ENCODE peak calls at places on chromosomes 4 and X, in four cellular contexts. P is osteoblast, Z is lung, X is hepatocyte. M is an unnamed sample.

GRCh38 chr4:170675568-170676262 is 586.0 kb upstream of the AADAT start:
- DNase-seq in P (no peak), Z (no peak), X (no peak), M (no peak)

GRCh38 chr4:74158561-74159396 is 861 bp downstream of the MTHFD2L start:
- DNase-seq in P (peak; percentile 78), Z (no peak), X (no peak), M (peak; percentile 6)

GRCh38 chrX:38641197-38641596 is 79.9 kb downstream of the TSPAN7 start:
- DNase-seq in P (no peak), Z (no peak), X (no peak), M (no peak)

GRCh38 chrX:39642071-39642470 is 455.7 kb downstream of the BCOR start:
- DNase-seq in P (no peak), Z (no peak), X (peak; percentile 19), M (no peak)

GRCh38 chrX:261858-262390 is 19.3 kb upstream of the PLCXD1 start:
- DNase-seq in P (peak; percentile 82), Z (no peak), X (no peak), M (no peak)

GRCh38 chr4:94454405-94454804 is 2.7 kb downstream of the PDLIM5 start:
- DNase-seq in P (peak; percentile 60), Z (no peak), X (no peak), M (no peak)

GRCh38 chr4:187569871-187570270 is 425.7 kb upstream of the ZFP42 start:
- DNase-seq in P (no peak), Z (no peak), X (no peak), M (no peak)

GRCh38 chr4:154491341-154491679 is 289 bp downstream of the DCHS2 start:
- DNase-seq in P (peak; percentile 90), Z (no peak), X (no peak), M (no peak)

GRCh38 chrX:55640854-55641253 is 17.7 kb downstream of the FOXR2 start:
- DNase-seq in P (no peak), Z (no peak), X (no peak), M (no peak)

GRCh38 chr4:109928327-109929045 is 15.8 kb downstream of the EGF start:
- DNase-seq in P (no peak), Z (no peak), X (no peak), M (no peak)

DNA sequence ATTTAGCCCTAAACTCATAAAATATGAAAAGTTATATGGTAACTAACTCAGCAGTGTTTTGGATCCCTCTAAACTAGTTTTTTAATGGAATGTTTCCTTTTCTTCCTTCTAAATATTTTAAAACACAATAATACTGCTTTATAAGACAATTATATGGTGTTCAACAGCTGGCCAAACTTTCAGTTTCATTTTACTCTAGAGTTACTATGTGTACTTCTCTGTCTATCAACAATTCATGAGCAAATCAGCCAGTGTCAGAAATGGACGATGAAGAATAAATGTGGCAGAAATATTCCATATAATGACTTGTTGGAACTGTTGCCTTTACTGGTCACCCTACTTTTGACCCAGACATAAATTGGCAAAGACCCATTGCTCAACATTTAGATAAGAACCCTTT is 64.8 kb upstream of the CXXC4 start:
- DNase-seq in P (no peak), Z (no peak), X (no peak), M (no peak)
- H3K4me3 ChIP-seq in P (no peak overlapping the region), Z (no peak overlapping the region), X (no peak overlapping the region), M (no peak overlapping the region)

DNA sequence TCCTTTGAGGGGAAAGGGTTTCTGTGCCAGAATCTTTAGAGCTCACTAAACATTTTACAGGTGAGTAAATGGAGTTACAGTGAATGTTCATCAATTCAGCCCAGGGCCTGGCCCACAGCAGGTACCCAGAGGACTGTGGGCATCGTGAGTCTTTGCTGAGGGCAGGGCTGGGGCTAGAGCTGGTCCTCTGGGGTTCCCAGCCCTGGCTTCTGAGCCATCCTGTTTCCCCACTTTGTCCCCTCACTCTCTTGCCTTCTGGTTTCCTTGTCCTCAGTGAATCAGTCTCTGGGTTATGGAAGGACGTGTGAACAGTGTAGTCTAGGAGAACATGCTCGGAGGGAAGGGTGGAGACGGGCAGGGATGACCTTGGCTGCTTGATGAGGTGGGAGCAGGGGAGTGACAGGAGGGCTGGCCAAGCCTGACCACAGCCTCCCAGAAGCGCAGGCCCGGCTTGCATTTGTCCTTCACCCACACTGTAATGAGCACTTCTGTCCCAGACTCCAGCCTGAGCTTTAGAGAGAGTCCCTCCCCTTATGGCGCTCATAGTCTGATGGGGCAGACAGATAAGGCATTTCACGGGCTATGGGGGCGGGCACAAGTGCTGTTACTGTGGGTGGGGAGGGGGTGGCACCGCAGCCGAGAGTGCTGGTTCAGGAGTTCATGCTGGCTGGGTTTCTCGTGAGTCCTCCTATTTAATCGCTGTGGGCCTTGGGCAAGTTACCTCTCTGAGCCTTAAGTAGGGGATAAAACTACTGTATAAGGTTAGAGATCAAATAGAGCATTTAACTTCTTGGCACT is 17.3 kb downstream of the TBC1D14 start:
- DNase-seq in P (peak; percentile 88), Z (peak; percentile 70), X (peak; percentile 89), M (peak; percentile 57)
- H3K36me3 ChIP-seq in P (peaks cover 11% of the 10 kb centered on the region), Z (peaks cover 19% of the 10 kb centered on the region), X (no peaks in the 10 kb centered on the region), M (peaks cover 21% of the 10 kb centered on the region)

GRCh38 chr4:142129473-142129872 is 493.1 kb downstream of the IL15 start:
- DNase-seq in P (no peak), Z (no peak), X (no peak), M (no peak)

GRCh38 chr4:142129931-142130330 is 493.5 kb downstream of the IL15 start:
- DNase-seq in P (no peak), Z (no peak), X (no peak), M (no peak)

GRCh38 chr4:142128529-142128928 is 492.1 kb downstream of the IL15 start:
- DNase-seq in P (no peak), Z (no peak), X (peak; percentile 35), M (no peak)

GRCh38 chr4:142126890-142127497 is 490.6 kb downstream of the IL15 start:
- DNase-seq in P (no peak), Z (peak; percentile 52), X (peak; percentile 75), M (peak; percentile 48)

DNA sequence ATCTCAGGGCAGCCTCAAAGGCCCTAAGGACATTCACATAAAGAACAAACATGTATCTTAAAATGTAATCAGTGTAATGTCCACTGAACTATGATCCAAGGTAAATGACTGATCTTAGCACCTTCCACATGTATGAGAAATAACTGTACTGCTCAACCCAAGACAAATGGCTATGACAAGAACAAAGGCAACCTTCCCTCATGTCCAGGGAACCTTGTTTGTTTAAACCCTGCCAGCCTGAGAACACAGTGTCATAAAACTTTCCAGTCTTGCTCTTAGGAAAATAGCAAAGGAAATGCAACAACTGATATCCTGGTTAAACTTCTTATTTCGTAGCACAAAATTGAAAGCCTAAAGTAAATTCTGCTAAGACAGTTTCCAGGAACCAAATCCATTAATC is 494.3 kb downstream of the IL15 start:
- DNase-seq in P (no peak), Z (no peak), X (peak; percentile 34), M (no peak)
- H3K4me3 ChIP-seq in P (no peak overlapping the region), Z (no peak overlapping the region), X (no peak overlapping the region), M (no peak overlapping the region)

GRCh38 chr4:84677093-84677492 is 94.2 kb downstream of the CDS1 start:
- DNase-seq in P (no peak), Z (no peak), X (no peak), M (no peak)
- H3K36me3 ChIP-seq in P (peaks cover 51% of the 10 kb centered on the region), Z (peaks cover 18% of the 10 kb centered on the region), X (no peaks in the 10 kb centered on the region), M (no peaks in the 10 kb centered on the region)

GRCh38 chr4:87005369-87005689 is 70.5 kb downstream of the AFF1 start:
- DNase-seq in P (no peak), Z (no peak), X (no peak), M (no peak)
- H3K4me3 ChIP-seq in P (no peak overlapping the region), Z (no peak overlapping the region), X (no peak overlapping the region), M (peak overlapping the region; percentile 94)

GRCh38 chr4:142708231-142708630 is 137.9 kb downstream of the INPP4B start:
- DNase-seq in P (no peak), Z (no peak), X (no peak), M (no peak)

GRCh38 chr4:142707397-142707796 is 138.7 kb downstream of the INPP4B start:
- DNase-seq in P (no peak), Z (no peak), X (no peak), M (no peak)

GRCh38 chr4:142703694-142704309 is 142.3 kb downstream of the INPP4B start:
- DNase-seq in P (no peak), Z (no peak), X (no peak), M (peak; percentile 36)

GRCh38 chr4:142706381-142706780 is 139.7 kb downstream of the INPP4B start:
- DNase-seq in P (no peak), Z (no peak), X (no peak), M (no peak)

DNA sequence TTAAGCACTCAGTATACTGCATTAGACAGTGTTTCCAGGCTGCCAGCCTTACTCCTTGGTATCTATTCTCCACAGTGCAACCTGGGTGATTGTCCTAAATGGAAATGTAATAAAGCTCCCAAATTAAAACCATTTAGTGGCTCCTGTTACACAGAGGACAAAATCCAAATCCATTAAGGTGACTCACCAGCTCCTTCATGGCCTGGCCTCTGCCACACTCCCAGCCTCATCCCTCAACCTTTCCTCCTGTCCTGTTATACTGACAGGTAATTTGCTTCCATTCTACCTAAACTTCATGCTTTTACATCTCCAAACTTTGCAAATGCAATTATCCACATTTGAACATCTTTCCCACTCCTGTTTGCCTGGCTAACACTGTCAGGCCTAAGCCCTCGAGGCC is 140.3 kb downstream of the INPP4B start:
- DNase-seq in P (no peak), Z (no peak), X (no peak), M (no peak)
- H3K36me3 ChIP-seq in P (no peaks in the 10 kb centered on the region), Z (no peaks in the 10 kb centered on the region), X (no peaks in the 10 kb centered on the region), M (no peaks in the 10 kb centered on the region)

GRCh38 chr4:4864940-4865704 is 5.7 kb downstream of the MSX1 start:
- DNase-seq in P (no peak), Z (no peak), X (peak; percentile 17), M (no peak)

GRCh38 chr4:4864443-4864939 is 5.0 kb downstream of the MSX1 start:
- DNase-seq in P (no peak), Z (no peak), X (no peak), M (no peak)

GRCh38 chr4:4866833-4867744 is 7.6 kb downstream of the MSX1 start:
- DNase-seq in P (no peak), Z (no peak), X (peak; percentile 77), M (no peak)

GRCh38 chr4:4866124-4866832 is 6.8 kb downstream of the MSX1 start:
- DNase-seq in P (peak; percentile 94), Z (no peak), X (peak; percentile 35), M (no peak)

GRCh38 chr4:4865705-4866123 is 6.2 kb downstream of the MSX1 start:
- DNase-seq in P (no peak), Z (no peak), X (no peak), M (no peak)
- H3K4me3 ChIP-seq in P (peak overlapping the region; percentile 62), Z (no peak overlapping the region), X (no peak overlapping the region), M (no peak overlapping the region)

GRCh38 chr4:1956631-1957030 is 52.1 kb downstream of the NELFA start:
- DNase-seq in P (no peak), Z (no peak), X (no peak), M (no peak)
- H3K36me3 ChIP-seq in P (peaks cover 83% of the 10 kb centered on the region), Z (peaks cover 53% of the 10 kb centered on the region), X (no peaks in the 10 kb centered on the region), M (peaks cover 36% of the 10 kb centered on the region)